ENCODE peak calls at places on chromosomes 4 and X, in eight cellular contexts. I, U, D, F, J, V, W and X are unnamed samples.
A peak's percentile ranks its signal among the peaks of the same experiment; 100 is the strongest.

GRCh38 chr4:156378053-156378665 is 424.5 kb upstream of the CTSO start:
- DNase-seq in W (no peak), F (peak; percentile 13), I (no peak), D (no peak), J (peak; percentile 60), U (peak; percentile 43), V (no peak), X (no peak)

GRCh38 chr4:86032476-86033022 is 327.3 kb downstream of the MAPK10 start:
- DNase-seq in V (no peak), J (peak; percentile 27), U (peak; percentile 93), F (no peak), I (no peak), D (no peak), W (no peak), X (peak; percentile 67)

GRCh38 chr4:73311428-73311827 is 52.8 kb upstream of the ANKRD17 start:
- DNase-seq in I (no peak), W (peak; percentile 3), U (peak; percentile 35), F (no peak), V (no peak), D (peak; percentile 22), J (peak; percentile 13), X (no peak)

GRCh38 chr4:75686346-75686745 is 13.1 kb upstream of the G3BP2 start:
- DNase-seq in U (no peak), V (no peak), D (no peak), I (no peak), J (no peak), W (no peak), F (no peak), X (no peak)

GRCh38 chr4:84938316-84938715 is 28.2 kb downstream of the WDFY3 start:
- DNase-seq in U (peak; percentile 75), W (no peak), F (no peak), D (peak; percentile 36), V (no peak), J (no peak), I (no peak), X (no peak)

GRCh38 chr4:8862800-8863758 is 8.6 kb downstream of the HMX1 start:
- DNase-seq in I (no peak), U (no peak), D (no peak), V (no peak), W (no peak), F (no peak), J (no peak), X (no peak)

GRCh38 chr4:61896717-61897116 is 696.6 kb downstream of the ADGRL3 start:
- DNase-seq in U (no peak), I (no peak), D (no peak), V (no peak), F (no peak), J (no peak), W (no peak), X (no peak)

GRCh38 chr4:79233820-79234219 is 92.0 kb downstream of the NAA11 start:
- DNase-seq in U (no peak), V (no peak), I (no peak), J (no peak), F (no peak), D (no peak), W (no peak), X (no peak)

GRCh38 chrX:135914404-135914803 is 20.9 kb downstream of the SAGE1 start:
- DNase-seq in D (no peak), J (no peak), I (no peak), F (no peak), W (no peak), U (no peak), V (no peak), X (no peak)

GRCh38 chr4:85557016-85557901 is 82.3 kb downstream of the ARHGAP24 start:
- DNase-seq in D (no peak), W (no peak), J (no peak), V (no peak), U (no peak), I (no peak), F (no peak), X (no peak)

GRCh38 chrX:24215282-24215681 is 65.8 kb downstream of the ZFX start:
- DNase-seq in U (no peak), J (no peak), W (no peak), F (no peak), I (no peak), D (no peak), V (no peak), X (no peak)

GRCh38 chrX:153861147-153861546 is 24.8 kb downstream of the L1CAM start:
- DNase-seq in F (no peak), D (no peak), I (no peak), U (no peak), V (no peak), J (no peak), W (no peak), X (no peak)

GRCh38 chr4:168781884-168782283 is 228.2 kb downstream of the CBR4 start:
- DNase-seq in D (no peak), F (no peak), W (no peak), U (no peak), J (no peak), I (no peak), V (no peak), X (no peak)

GRCh38 chr4:54277691-54278090 is 48.6 kb downstream of the PDGFRA start:
- DNase-seq in D (no peak), F (no peak), J (no peak), I (no peak), W (no peak), U (peak; percentile 84), V (no peak), X (no peak)

GRCh38 chrX:56928546-56928945 is 66.8 kb downstream of the SPIN3 start:
- DNase-seq in U (no peak), W (no peak), F (no peak), I (no peak), J (no peak), V (no peak), D (no peak), X (no peak)

GRCh38 chrX:22247169-22247568 is 25.5 kb upstream of the CBLL2 start:
- DNase-seq in I (no peak), V (no peak), F (no peak), D (no peak), U (peak; percentile 36), W (no peak), J (no peak), X (no peak)

GRCh38 chrX:24900234-24900633 is 115.5 kb downstream of the ARX start:
- DNase-seq in J (no peak), V (no peak), W (no peak), U (no peak), F (no peak), D (no peak), I (no peak), X (no peak)

GRCh38 chr4:183241322-183241640 is 78.8 kb downstream of the CLDN22 start:
- DNase-seq in U (peak; percentile 67), V (no peak), F (no peak), J (no peak), W (no peak), I (peak; percentile 49), D (no peak), X (no peak)

GRCh38 chr4:78432896-78433295 is 118.7 kb upstream of the ANXA3 start:
- DNase-seq in J (no peak), F (no peak), W (no peak), V (no peak), I (peak; percentile 48), U (peak; percentile 1), D (no peak), X (no peak)

GRCh38 chr4:156584100-156584499 is 387.5 kb downstream of the PDGFC start:
- DNase-seq in V (no peak), D (no peak), F (no peak), U (peak; percentile 82), W (no peak), J (peak; percentile 70), I (no peak), X (no peak)

GRCh38 chrX:134949271-134949670 is 41.5 kb upstream of the SMIM10 start:
- DNase-seq in J (no peak), F (no peak), D (peak; percentile 63), U (peak; percentile 87), W (no peak), I (no peak), V (no peak), X (no peak)

GRCh38 chr4:139734201-139734874 is 68.7 kb downstream of the MGST2 start:
- DNase-seq in F (no peak), I (no peak), D (no peak), J (peak; percentile 43), U (peak; percentile 29), V (no peak), W (no peak), X (no peak)

GRCh38 chr4:82721819-82722423 is 76.7 kb downstream of the SCD5 start:
- DNase-seq in U (peak; percentile 48), W (no peak), F (no peak), I (no peak), D (no peak), J (peak; percentile 63), V (no peak), X (peak; percentile 67)

GRCh38 chrX:72021975-72022374 is 109.7 kb downstream of the RTL5 start:
- DNase-seq in W (no peak), V (no peak), J (peak; percentile 44), F (no peak), D (no peak), U (peak; percentile 30), I (no peak), X (no peak)